ENCODE peak calls at places on chromosomes 7 and 10, in eight cellular contexts. One of them, this sample, is unnamed.

GRCh38 chr10:20146004-20146403 is 329.8 kb downstream of the PLXDC2 start:
- DNase-seq in body of pancreas: no peak
- DNase-seq in H9: no peak
- DNase-seq in GM23338: no peak
- DNase-seq in CD8-positive, alpha-beta T cell: no peak
- DNase-seq in endodermal cell: no peak
- DNase-seq in lower lobe of right lung: no peak
- DNase-seq in Panc1: no peak
- DNase-seq in this sample: no peak

GRCh38 chr10:125217986-125218675 is 57.8 kb upstream of the CTBP2 start:
- DNase-seq in GM23338: peak; percentile 36
- DNase-seq in lower lobe of right lung: no peak
- DNase-seq in body of pancreas: no peak
- DNase-seq in Panc1: no peak
- DNase-seq in H9: peak; percentile 51
- DNase-seq in endodermal cell: peak; percentile 74
- DNase-seq in CD8-positive, alpha-beta T cell: no peak
- DNase-seq in this sample: no peak

GRCh38 chr7:35725280-35725680 is 30.3 kb upstream of the HERPUD2 start:
- DNase-seq in body of pancreas: no peak
- DNase-seq in GM23338: peak; percentile 27
- DNase-seq in endodermal cell: no peak
- DNase-seq in H9: no peak
- DNase-seq in Panc1: no peak
- DNase-seq in CD8-positive, alpha-beta T cell: peak; percentile 41
- DNase-seq in lower lobe of right lung: no peak
- DNase-seq in this sample: no peak

GRCh38 chr7:152527610-152528032 is 91.8 kb upstream of the KMT2C start:
- DNase-seq in Panc1: no peak
- DNase-seq in GM23338: no peak
- DNase-seq in body of pancreas: peak; percentile 36
- DNase-seq in endodermal cell: no peak
- DNase-seq in lower lobe of right lung: no peak
- DNase-seq in CD8-positive, alpha-beta T cell: no peak
- DNase-seq in H9: no peak
- DNase-seq in this sample: no peak

GRCh38 chr7:33854178-33854577 is 51.2 kb upstream of the BMPER start:
- DNase-seq in Panc1: no peak
- DNase-seq in endodermal cell: no peak
- DNase-seq in CD8-positive, alpha-beta T cell: no peak
- DNase-seq in lower lobe of right lung: no peak
- DNase-seq in H9: no peak
- DNase-seq in body of pancreas: no peak
- DNase-seq in GM23338: no peak
- DNase-seq in this sample: no peak

GRCh38 chr10:99579971-99580370 is 40.3 kb downstream of the SLC25A28 start:
- DNase-seq in endodermal cell: no peak
- DNase-seq in lower lobe of right lung: no peak
- DNase-seq in H9: no peak
- DNase-seq in Panc1: no peak
- DNase-seq in GM23338: no peak
- DNase-seq in CD8-positive, alpha-beta T cell: no peak
- DNase-seq in body of pancreas: no peak
- DNase-seq in this sample: no peak

GRCh38 chr7:16710641-16711040 is 42.9 kb upstream of the TSPAN13 start:
- DNase-seq in lower lobe of right lung: no peak
- DNase-seq in endodermal cell: no peak
- DNase-seq in body of pancreas: no peak
- DNase-seq in Panc1: no peak
- DNase-seq in H9: no peak
- DNase-seq in GM23338: no peak
- DNase-seq in CD8-positive, alpha-beta T cell: no peak
- DNase-seq in this sample: no peak

GRCh38 chr7:128370491-128370890 is 9.0 kb upstream of the PRRT4 start:
- DNase-seq in Panc1: no peak
- DNase-seq in body of pancreas: no peak
- DNase-seq in endodermal cell: no peak
- DNase-seq in CD8-positive, alpha-beta T cell: no peak
- DNase-seq in GM23338: no peak
- DNase-seq in lower lobe of right lung: no peak
- DNase-seq in H9: no peak
- DNase-seq in this sample: no peak

GRCh38 chr10:87546971-87547413 is 42.3 kb downstream of the MINPP1 start:
- DNase-seq in CD8-positive, alpha-beta T cell: no peak
- DNase-seq in body of pancreas: no peak
- DNase-seq in Panc1: peak; percentile 42
- DNase-seq in endodermal cell: no peak
- DNase-seq in H9: no peak
- DNase-seq in lower lobe of right lung: no peak
- DNase-seq in GM23338: no peak
- DNase-seq in this sample: no peak

GRCh38 chr10:131856441-131857094 is 44.2 kb upstream of the PPP2R2D start:
- DNase-seq in GM23338: no peak
- DNase-seq in body of pancreas: no peak
- DNase-seq in Panc1: no peak
- DNase-seq in endodermal cell: peak; percentile 22
- DNase-seq in lower lobe of right lung: peak; percentile 6
- DNase-seq in CD8-positive, alpha-beta T cell: no peak
- DNase-seq in H9: peak; percentile 18
- DNase-seq in this sample: no peak

GRCh38 chr10:119653209-119653608 is 2.0 kb downstream of the BAG3 start:
- DNase-seq in endodermal cell: no peak
- DNase-seq in body of pancreas: no peak
- DNase-seq in lower lobe of right lung: no peak
- DNase-seq in Panc1: no peak
- DNase-seq in CD8-positive, alpha-beta T cell: no peak
- DNase-seq in H9: no peak
- DNase-seq in GM23338: no peak
- DNase-seq in this sample: no peak

GRCh38 chr10:6083523-6084475 is 5.0 kb upstream of the RBM17 start:
- DNase-seq in CD8-positive, alpha-beta T cell: no peak
- DNase-seq in endodermal cell: no peak
- DNase-seq in body of pancreas: no peak
- DNase-seq in lower lobe of right lung: no peak
- DNase-seq in Panc1: no peak
- DNase-seq in GM23338: no peak
- DNase-seq in H9: no peak
- DNase-seq in this sample: no peak

GRCh38 chr7:154854836-154855235 is 148.1 kb downstream of the PAXIP1 start:
- DNase-seq in lower lobe of right lung: no peak
- DNase-seq in Panc1: no peak
- DNase-seq in H9: no peak
- DNase-seq in body of pancreas: no peak
- DNase-seq in endodermal cell: no peak
- DNase-seq in GM23338: no peak
- DNase-seq in CD8-positive, alpha-beta T cell: no peak
- DNase-seq in this sample: no peak

GRCh38 chr10:117647306-117647705 is 104.8 kb downstream of the EMX2 start:
- DNase-seq in Panc1: no peak
- DNase-seq in body of pancreas: no peak
- DNase-seq in endodermal cell: no peak
- DNase-seq in lower lobe of right lung: no peak
- DNase-seq in CD8-positive, alpha-beta T cell: no peak
- DNase-seq in GM23338: no peak
- DNase-seq in H9: no peak
- DNase-seq in this sample: no peak

GRCh38 chr10:27743736-27744477 is 1.7 kb downstream of the MKX start:
- DNase-seq in lower lobe of right lung: no peak
- DNase-seq in endodermal cell: peak; percentile 79
- DNase-seq in Panc1: no peak
- DNase-seq in H9: no peak
- DNase-seq in GM23338: peak; percentile 61
- DNase-seq in body of pancreas: peak; percentile 20
- DNase-seq in CD8-positive, alpha-beta T cell: no peak
- DNase-seq in this sample: no peak

GRCh38 chr10:27746364-27747095 is 911 bp upstream of the MKX start:
- DNase-seq in endodermal cell: peak; percentile 63
- DNase-seq in H9: peak; percentile 51
- DNase-seq in body of pancreas: no peak
- DNase-seq in lower lobe of right lung: no peak
- DNase-seq in Panc1: no peak
- DNase-seq in CD8-positive, alpha-beta T cell: no peak
- DNase-seq in GM23338: peak; percentile 47
- DNase-seq in this sample: no peak

GRCh38 chr10:27745719-27746363 is at the start of gene MKX:
- DNase-seq in GM23338: peak; percentile 95
- DNase-seq in H9: peak; percentile 82
- DNase-seq in body of pancreas: peak; percentile 47
- DNase-seq in endodermal cell: peak; percentile 94
- DNase-seq in CD8-positive, alpha-beta T cell: no peak
- DNase-seq in Panc1: no peak
- DNase-seq in lower lobe of right lung: peak; percentile 66
- DNase-seq in this sample: peak; percentile 22

GRCh38 chr10:27744478-27745379 is 890 bp downstream of the MKX start:
- DNase-seq in Panc1: no peak
- DNase-seq in GM23338: peak; percentile 66
- DNase-seq in H9: peak; percentile 44
- DNase-seq in body of pancreas: peak; percentile 15
- DNase-seq in CD8-positive, alpha-beta T cell: no peak
- DNase-seq in endodermal cell: no peak
- DNase-seq in lower lobe of right lung: peak; percentile 48
- DNase-seq in this sample: peak; percentile 18

DNA sequence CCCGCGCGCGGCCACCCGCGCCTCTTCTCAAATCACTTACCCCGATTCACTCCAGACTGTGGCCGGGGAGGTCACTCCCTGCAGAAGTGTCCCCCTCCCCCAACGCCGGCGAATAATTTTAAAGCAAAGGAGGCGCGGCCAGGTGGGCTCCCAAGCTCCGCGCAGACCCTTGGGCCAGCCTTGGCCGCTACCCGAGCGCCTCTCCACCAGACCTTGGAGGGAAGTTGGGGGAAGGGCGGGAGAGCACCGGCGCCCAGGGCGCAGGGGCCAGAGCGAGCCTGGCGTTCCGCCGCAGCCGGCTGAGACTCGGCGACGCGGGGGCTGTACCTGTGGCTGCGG is 270 bp downstream of the MKX start:
- DNase-seq in body of pancreas: peak; percentile 15
- DNase-seq in endodermal cell: peak; percentile 87
- DNase-seq in CD8-positive, alpha-beta T cell: no peak
- DNase-seq in lower lobe of right lung: no peak
- DNase-seq in GM23338: peak; percentile 83
- DNase-seq in H9: peak; percentile 71
- DNase-seq in Panc1: no peak
- DNase-seq in this sample: no peak
- H3K4me1 ChIP-seq in body of pancreas: peaks cover 53% of the 10 kb centered on the region
- H3K4me1 ChIP-seq in endodermal cell: peaks cover 3% of the 10 kb centered on the region
- H3K4me1 ChIP-seq in CD8-positive, alpha-beta T cell: peaks cover 57% of the 10 kb centered on the region
- H3K4me1 ChIP-seq in lower lobe of right lung: peaks cover 51% of the 10 kb centered on the region
- H3K4me1 ChIP-seq in GM23338: peaks cover 28% of the 10 kb centered on the region
- H3K4me1 ChIP-seq in H9: no peaks in the 10 kb centered on the region
- H3K4me1 ChIP-seq in Panc1: no peaks in the 10 kb centered on the region
- H3K4me1 ChIP-seq in this sample: peaks cover 31% of the 10 kb centered on the region

DNA sequence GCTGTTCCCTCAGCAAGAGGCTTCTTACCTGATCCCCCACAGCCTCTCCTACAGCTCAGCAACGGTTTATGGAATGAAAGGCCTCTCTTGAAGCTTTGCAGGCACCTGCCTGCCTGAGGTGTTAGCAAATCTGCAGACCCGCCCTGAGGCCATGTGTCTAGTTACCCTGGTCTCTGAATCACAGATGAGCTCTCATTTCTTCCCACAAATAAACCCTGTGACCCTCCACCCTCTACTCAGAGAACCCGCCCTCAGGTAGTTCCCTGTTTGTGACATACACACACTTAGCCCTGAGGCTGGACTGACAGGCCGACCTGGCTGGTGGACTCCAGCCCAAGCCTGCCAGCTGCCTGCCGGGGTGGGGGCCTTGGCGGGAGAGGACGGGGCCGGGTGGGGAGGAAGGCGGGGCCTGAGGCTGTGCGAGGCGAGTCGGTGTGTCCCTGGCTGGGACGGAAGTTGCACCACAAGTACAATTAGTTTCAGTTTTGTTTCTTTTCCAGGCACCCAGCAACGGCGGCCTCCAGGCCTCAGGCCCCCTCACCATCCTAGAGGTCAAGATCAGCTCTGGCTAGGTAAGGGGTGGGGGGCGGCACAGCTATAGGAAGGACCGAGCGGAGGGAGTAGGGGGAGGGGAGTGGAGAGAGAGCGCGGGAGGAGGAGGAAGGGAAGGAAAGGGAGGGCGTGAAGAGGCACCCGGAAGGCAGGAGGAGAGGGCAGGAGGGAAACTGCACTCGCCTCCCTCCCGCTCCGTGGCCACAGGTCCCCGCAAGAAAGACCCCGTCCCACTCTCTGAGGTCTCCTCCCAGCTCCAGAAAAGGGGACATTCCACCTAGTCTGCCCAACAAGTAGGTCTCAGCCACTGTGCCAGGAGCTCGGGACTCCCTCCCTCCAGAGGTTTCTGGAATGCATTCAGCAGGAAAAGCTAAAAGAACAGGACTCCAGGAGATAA is at the start of gene TRIM56:
- DNase-seq in body of pancreas: peak; percentile 91
- DNase-seq in CD8-positive, alpha-beta T cell: peak; percentile 71
- DNase-seq in endodermal cell: peak; percentile 91
- DNase-seq in Panc1: no peak
- DNase-seq in H9: peak; percentile 89
- DNase-seq in GM23338: peak; percentile 86
- DNase-seq in lower lobe of right lung: peak; percentile 93
- DNase-seq in this sample: peak; percentile 91
- TF ChIP-seq CTCF in body of pancreas: no peak
- TF ChIP-seq CTCF in CD8-positive, alpha-beta T cell: no peak
- TF ChIP-seq CTCF in endodermal cell: no peak
- TF ChIP-seq CTCF in Panc1: no peak
- TF ChIP-seq CTCF in H9: no peak
- TF ChIP-seq CTCF in GM23338: no peak
- TF ChIP-seq CTCF in lower lobe of right lung: no peak
- TF ChIP-seq CTCF in this sample: no peak

GRCh38 chr10:110859947-110860376 is 11.8 kb upstream of the PDCD4 start:
- DNase-seq in lower lobe of right lung: no peak
- DNase-seq in endodermal cell: peak; percentile 22
- DNase-seq in body of pancreas: no peak
- DNase-seq in H9: no peak
- DNase-seq in CD8-positive, alpha-beta T cell: no peak
- DNase-seq in Panc1: no peak
- DNase-seq in GM23338: no peak
- DNase-seq in this sample: peak; percentile 33
- H3K4me1 ChIP-seq in lower lobe of right lung: peaks cover 74% of the 10 kb centered on the region
- H3K4me1 ChIP-seq in endodermal cell: peaks cover 12% of the 10 kb centered on the region
- H3K4me1 ChIP-seq in body of pancreas: peaks cover 77% of the 10 kb centered on the region
- H3K4me1 ChIP-seq in H9: no peaks in the 10 kb centered on the region
- H3K4me1 ChIP-seq in CD8-positive, alpha-beta T cell: peaks cover 78% of the 10 kb centered on the region
- H3K4me1 ChIP-seq in Panc1: peaks cover 3% of the 10 kb centered on the region
- H3K4me1 ChIP-seq in GM23338: no peaks in the 10 kb centered on the region
- H3K4me1 ChIP-seq in this sample: peaks cover 38% of the 10 kb centered on the region

GRCh38 chr10:72337039-72337629 is 17.6 kb downstream of the DNAJB12 start:
- DNase-seq in GM23338: peak; percentile 76
- DNase-seq in endodermal cell: peak; percentile 91
- DNase-seq in body of pancreas: peak; percentile 94
- DNase-seq in lower lobe of right lung: peak; percentile 88
- DNase-seq in CD8-positive, alpha-beta T cell: peak; percentile 59
- DNase-seq in Panc1: no peak
- DNase-seq in H9: peak; percentile 73
- DNase-seq in this sample: peak; percentile 92
- TF ChIP-seq CTCF in GM23338: peak; percentile 91
- TF ChIP-seq CTCF in endodermal cell: peak; percentile 98
- TF ChIP-seq CTCF in body of pancreas: peak; percentile 96
- TF ChIP-seq CTCF in lower lobe of right lung: peak; percentile 97
- TF ChIP-seq CTCF in CD8-positive, alpha-beta T cell: peak; percentile 96
- TF ChIP-seq CTCF in Panc1: peak; percentile 99
- TF ChIP-seq CTCF in H9: peak; percentile 94
- TF ChIP-seq CTCF in this sample: peak; percentile 98